ENCODE peak calls at places on chromosome 18, in six cellular contexts. W, Q, G, H, Z and O are unnamed samples.

GRCh38 chr18:74226156-74226555 is 65.6 kb downstream of the CYB5A start:
- DNase-seq in W (no peak), Q (no peak), G (no peak), H (no peak), Z (no peak), O (no peak)

GRCh38 chr18:28168725-28169124 is 8.2 kb downstream of the CDH2 start:
- DNase-seq in W (no peak), Q (no peak), G (no peak), H (no peak), Z (no peak), O (no peak)

GRCh38 chr18:68164909-68165308 is 550.0 kb downstream of the TMX3 start:
- DNase-seq in W (no peak), Q (no peak), G (no peak), H (no peak), Z (no peak), O (no peak)

GRCh38 chr18:9066817-9067306 is 35.6 kb upstream of the NDUFV2 start:
- DNase-seq in W (no peak), Q (no peak), G (no peak), H (no peak), Z (no peak), O (peak; percentile 76)

GRCh38 chr18:64082054-64082453 is 66.8 kb downstream of the LINC00305 start:
- DNase-seq in W (no peak), Q (no peak), G (no peak), H (no peak), Z (no peak), O (no peak)

GRCh38 chr18:52150050-52150449 is 189.9 kb upstream of the DCC start:
- DNase-seq in W (no peak), Q (no peak), G (no peak), H (no peak), Z (no peak), O (no peak)

GRCh38 chr18:13800505-13801259 is 23.3 kb upstream of the MC5R start:
- DNase-seq in W (no peak), Q (peak; percentile 73), G (peak; percentile 55), H (no peak), Z (peak; percentile 80), O (peak; percentile 32)

GRCh38 chr18:48801728-48802542 is 148.8 kb downstream of the SMAD7 start:
- DNase-seq in W (peak; percentile 13), Q (peak; percentile 28), G (no peak), H (no peak), Z (no peak), O (no peak)

GRCh38 chr18:79434611-79435010 is 38.9 kb downstream of the NFATC1 start:
- DNase-seq in W (no peak), Q (no peak), G (no peak), H (no peak), Z (no peak), O (no peak)

GRCh38 chr18:50398947-50399346 is 24.1 kb downstream of the SKA1 start:
- DNase-seq in W (no peak), Q (no peak), G (no peak), H (no peak), Z (no peak), O (no peak)

GRCh38 chr18:48459471-48459870 is 50.3 kb upstream of the ZBTB7C start:
- DNase-seq in W (no peak), Q (no peak), G (no peak), H (no peak), Z (no peak), O (no peak)

GRCh38 chr18:46071894-46072867 is at the start of gene PSTPIP2:
- DNase-seq in W (peak; percentile 62), Q (peak; percentile 84), G (peak; percentile 22), H (no peak), Z (peak; percentile 72), O (peak; percentile 58)

GRCh38 chr18:49846263-49846662 is 32.9 kb upstream of the ACAA2 start:
- DNase-seq in W (no peak), Q (no peak), G (no peak), H (no peak), Z (no peak), O (no peak)

GRCh38 chr18:25353080-25353479 is 1.1 kb upstream of the ZNF521 start:
- DNase-seq in W (no peak), Q (no peak), G (no peak), H (no peak), Z (no peak), O (no peak)

GRCh38 chr18:31983976-31984375 is 34.6 kb upstream of the RNF125 start:
- DNase-seq in W (no peak), Q (no peak), G (no peak), H (no peak), Z (no peak), O (no peak)

GRCh38 chr18:37535968-37536367 is 29.6 kb downstream of the CELF4 start:
- DNase-seq in W (no peak), Q (no peak), G (no peak), H (no peak), Z (no peak), O (no peak)

GRCh38 chr18:79588636-79589481 is 90.7 kb upstream of the CTDP1 start:
- DNase-seq in W (peak; percentile 75), Q (peak; percentile 81), G (no peak), H (no peak), Z (peak; percentile 80), O (no peak)

GRCh38 chr18:45856526-45856925 is 31.1 kb downstream of the SIGLEC15 start:
- DNase-seq in W (no peak), Q (no peak), G (no peak), H (no peak), Z (no peak), O (no peak)

GRCh38 chr18:76131738-76132137 is 363.3 kb downstream of the ZNF516 start:
- DNase-seq in W (no peak), Q (no peak), G (no peak), H (no peak), Z (no peak), O (no peak)

GRCh38 chr18:45168883-45169585 is 446.2 kb upstream of the SLC14A2 start:
- DNase-seq in W (peak; percentile 14), Q (no peak), G (no peak), H (no peak), Z (no peak), O (no peak)

GRCh38 chr18:47928466-47928865 is 2.0 kb downstream of the SMAD2 start:
- DNase-seq in W (no peak), Q (no peak), G (no peak), H (no peak), Z (no peak), O (no peak)

GRCh38 chr18:79067611-79068010 is 1.6 kb upstream of the ATP9B start:
- DNase-seq in W (no peak), Q (no peak), G (no peak), H (no peak), Z (no peak), O (no peak)

GRCh38 chr18:49189772-49190171 is 239.0 kb upstream of the SMAD7 start:
- DNase-seq in W (no peak), Q (no peak), G (no peak), H (no peak), Z (no peak), O (no peak)

GRCh38 chr18:22591231-22591630 is 173.5 kb upstream of the CTAGE1 start:
- DNase-seq in W (no peak), Q (no peak), G (no peak), H (no peak), Z (no peak), O (no peak)

GRCh38 chr18:32450026-32450681 is 20.5 kb downstream of the GAREM1 start:
- DNase-seq in W (no peak), Q (no peak), G (no peak), H (no peak), Z (no peak), O (no peak)

GRCh38 chr18:77208969-77209368 is 40.7 kb upstream of the GALR1 start:
- DNase-seq in W (peak; percentile 31), Q (peak; percentile 53), G (no peak), H (no peak), Z (no peak), O (no peak)

GRCh38 chr18:77205769-77206168 is 43.9 kb upstream of the GALR1 start:
- DNase-seq in W (no peak), Q (no peak), G (no peak), H (no peak), Z (no peak), O (no peak)

GRCh38 chr18:77206676-77207370 is 42.8 kb upstream of the GALR1 start:
- DNase-seq in W (peak; percentile 78), Q (no peak), G (no peak), H (no peak), Z (no peak), O (no peak)

GRCh38 chr18:77209587-77209986 is 40.1 kb upstream of the GALR1 start:
- DNase-seq in W (peak; percentile 28), Q (no peak), G (no peak), H (no peak), Z (no peak), O (no peak)

DNA sequence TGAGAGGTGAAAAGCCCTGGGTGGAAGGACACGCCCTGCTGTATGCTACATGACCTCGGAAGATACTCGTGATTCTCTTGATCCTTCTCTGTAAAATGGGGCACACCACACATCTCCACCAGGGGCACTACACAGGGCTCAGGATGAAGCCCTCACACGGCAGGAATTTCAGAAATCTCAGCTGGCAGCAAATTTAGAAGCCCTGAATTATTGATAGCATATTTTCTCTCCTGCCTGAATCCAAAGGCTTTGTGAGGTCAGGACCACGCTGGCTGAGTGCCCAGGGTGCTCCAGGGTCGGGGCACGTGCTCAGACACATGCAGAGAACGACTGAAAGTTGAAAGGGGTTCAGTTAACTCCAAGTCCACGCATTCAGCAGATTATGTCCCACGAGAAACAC is 42.1 kb upstream of the GALR1 start:
- DNase-seq in W (peak; percentile 55), Q (peak; percentile 49), G (peak; percentile 51), H (no peak), Z (peak; percentile 25), O (no peak)
- TF ChIP-seq CTCF in W (peak; percentile 49), Q (peak; percentile 51), G (peak; percentile 88), H (no peak), Z (peak; percentile 55), O (peak; percentile 65)

GRCh38 chr18:36298113-36298701 is 694 bp downstream of the FHOD3 start:
- DNase-seq in W (no peak), Q (no peak), G (no peak), H (no peak), Z (peak; percentile 85), O (peak; percentile 61)

GRCh38 chr18:36302676-36303075 is 5.2 kb downstream of the FHOD3 start:
- DNase-seq in W (no peak), Q (no peak), G (no peak), H (no peak), Z (no peak), O (no peak)

GRCh38 chr18:36299010-36299409 is 1.5 kb downstream of the FHOD3 start:
- DNase-seq in W (no peak), Q (no peak), G (no peak), H (no peak), Z (no peak), O (no peak)

GRCh38 chr18:36301884-36302283 is 4.4 kb downstream of the FHOD3 start:
- DNase-seq in W (no peak), Q (no peak), G (no peak), H (no peak), Z (no peak), O (no peak)

GRCh38 chr18:36300211-36300610 is 2.7 kb downstream of the FHOD3 start:
- DNase-seq in W (no peak), Q (no peak), G (no peak), H (no peak), Z (no peak), O (no peak)
- H3K4me3 ChIP-seq in W (no peak overlapping the region), Q (no peak overlapping the region), G (no peak overlapping the region), H (no peak overlapping the region), Z (no peak overlapping the region), O (no peak overlapping the region)

GRCh38 chr18:58124475-58124874 is 80.4 kb downstream of the NEDD4L start:
- DNase-seq in W (no peak), Q (no peak), G (no peak), H (no peak), Z (no peak), O (no peak)
- TF ChIP-seq CTCF in W (no peak), Q (no peak), G (no peak), H (no peak), Z (no peak), O (no peak)

GRCh38 chr18:55419132-55419938 is 168.7 kb downstream of the TCF4 start:
- DNase-seq in W (no peak), Q (no peak), G (no peak), H (no peak), Z (peak; percentile 31), O (no peak)
- H3K4me3 ChIP-seq in W (peak overlapping the region; percentile 52), Q (no peak overlapping the region), G (no peak overlapping the region), H (no peak overlapping the region), Z (no peak overlapping the region), O (no peak overlapping the region)